ENCODE peak calls at places on chromosomes 2 and 18, in six cellular contexts. T is AG04450; I is tibial nerve; Y is activated CD4-positive, alpha-beta T cell treated with anti-CD3 and anti-CD28 coated beads, Interleukin-2, amount 50 U/mL, for 1 hour; W is stimulated activated CD4-positive, alpha-beta T cell treated with anti-CD3 and anti-CD28 coated beads, Interleukin-1b, Interleukin-23, amount 100 ng/mL, for 4 hours; S is iris pigment epithelial cell. O is an unnamed sample.

GRCh38 chr2:152606965-152607364 is 110.3 kb downstream of the PRPF40A start:
- DNase-seq in T (no peak), I (no peak), Y (no peak), W (no peak), S (no peak), O (no peak)

GRCh38 chr2:168992026-168992425 is 39.1 kb downstream of the ABCB11 start:
- DNase-seq in T (no peak), I (no peak), Y (no peak), W (no peak), S (peak), O (no peak)

GRCh38 chr2:10531874-10532273 is 83.7 kb upstream of the ODC1 start:
- DNase-seq in T (no peak), I (no peak), Y (no peak), W (no peak), S (no peak), O (peak)

GRCh38 chr2:226439337-226439736 is 360.3 kb downstream of the IRS1 start:
- DNase-seq in T (no peak), I (no peak), Y (no peak), W (no peak), S (peak), O (no peak)

GRCh38 chr2:224217962-224218347 is 178.9 kb upstream of the SERPINE2 start:
- DNase-seq in T (peak), I (no peak), Y (no peak), W (no peak), S (peak), O (no peak)

GRCh38 chr2:27857417-27858172 is 32.6 kb downstream of the RBKS start:
- DNase-seq in T (no peak), I (no peak), Y (no peak), W (no peak), S (peak), O (no peak)

GRCh38 chr2:145038041-145038525 is 518.2 kb upstream of the ZEB2 start:
- DNase-seq in T (no peak), I (no peak), Y (no peak), W (no peak), S (no peak), O (no peak)

GRCh38 chr2:166090900-166091299 is 36.9 kb downstream of the SCN1A start:
- DNase-seq in T (no peak), I (no peak), Y (no peak), W (no peak), S (peak), O (no peak)

GRCh38 chr2:11409184-11409959 is 56.6 kb downstream of the E2F6 start:
- DNase-seq in T (no peak), I (no peak), Y (no peak), W (no peak), S (no peak), O (no peak)

GRCh38 chr2:37862620-37863019 is 62.5 kb upstream of the RMDN2 start:
- DNase-seq in T (no peak), I (no peak), Y (no peak), W (no peak), S (no peak), O (no peak)

GRCh38 chr2:154804451-154804850 is 106.0 kb downstream of the KCNJ3 start:
- DNase-seq in T (no peak), I (no peak), Y (no peak), W (no peak), S (no peak), O (no peak)

GRCh38 chr2:191041418-191042161 is 27.6 kb upstream of the STAT1 start:
- DNase-seq in T (no peak), I (no peak), Y (no peak), W (no peak), S (peak), O (no peak)

GRCh38 chr2:43051316-43051715 is 175.1 kb downstream of the ZFP36L2 start:
- DNase-seq in T (no peak), I (no peak), Y (peak), W (peak), S (peak), O (no peak)

GRCh38 chr2:80053522-80054338 is 250.8 kb downstream of the LRRTM1 start:
- DNase-seq in T (no peak), I (no peak), Y (no peak), W (no peak), S (no peak), O (no peak)

GRCh38 chr2:239822146-239822945 is 202.8 kb downstream of the NDUFA10 start:
- DNase-seq in T (no peak), I (no peak), Y (no peak), W (no peak), S (no peak), O (no peak)

GRCh38 chr18:47750889-47751423 is 179.5 kb downstream of the SMAD2 start:
- DNase-seq in T (no peak), I (no peak), Y (no peak), W (no peak), S (no peak), O (no peak)

GRCh38 chr2:38497670-38498037 is 105.1 kb downstream of the HNRNPLL start:
- DNase-seq in T (no peak), I (no peak), Y (no peak), W (no peak), S (no peak), O (no peak)

GRCh38 chr2:173716458-173717052 is 248.6 kb downstream of the SP3 start:
- DNase-seq in T (no peak), I (no peak), Y (no peak), W (no peak), S (no peak), O (no peak)

GRCh38 chr2:26520065-26520464 is 42.1 kb upstream of the OTOF start:
- DNase-seq in T (no peak), I (no peak), Y (no peak), W (no peak), S (no peak), O (no peak)

GRCh38 chr2:72126186-72127100 is 21.2 kb downstream of the CYP26B1 start:
- DNase-seq in T (no peak), I (no peak), Y (no peak), W (no peak), S (no peak), O (no peak)

GRCh38 chr18:23982154-23983071 is 32.1 kb upstream of the TTC39C start:
- DNase-seq in T (peak), I (peak), Y (no peak), W (no peak), S (peak), O (peak)

GRCh38 chr2:150681120-150681796 is 193.8 kb upstream of the RND3 start:
- DNase-seq in T (peak), I (no peak), Y (no peak), W (no peak), S (peak), O (peak)

GRCh38 chr18:62982600-62983251 is 267.4 kb downstream of the PHLPP1 start:
- DNase-seq in T (peak), I (peak), Y (peak), W (peak), S (peak), O (peak)

GRCh38 chr2:121721926-121722325 is 14.7 kb downstream of the NIFK start:
- DNase-seq in T (peak), I (no peak), Y (no peak), W (no peak), S (peak), O (no peak)

GRCh38 chr2:70922591-70923234 is 13.0 kb upstream of the ATP6V1B1 start:
- DNase-seq in T (no peak), I (no peak), Y (no peak), W (no peak), S (no peak), O (peak)

GRCh38 chr2:97706708-97707345 is 6.5 kb upstream of the ZAP70 start:
- DNase-seq in T (no peak), I (no peak), Y (no peak), W (no peak), S (no peak), O (no peak)

GRCh38 chr2:237616373-237617304 is 10.7 kb upstream of the LRRFIP1 start:
- DNase-seq in T (peak), I (no peak), Y (no peak), W (no peak), S (peak), O (no peak)

GRCh38 chr18:51191139-51191717 is 6.3 kb downstream of the MEX3C start:
- DNase-seq in T (no peak), I (no peak), Y (peak), W (no peak), S (peak), O (no peak)

GRCh38 chr2:71477231-71477681 is 23.9 kb downstream of the DYSF start:
- DNase-seq in T (no peak), I (no peak), Y (no peak), W (no peak), S (no peak), O (no peak)

GRCh38 chr2:223692227-223692947 is 90.2 kb upstream of the SCG2 start:
- DNase-seq in T (no peak), I (no peak), Y (no peak), W (no peak), S (peak), O (peak)

GRCh38 chr2:67103161-67103560 is 294.0 kb upstream of the ETAA1 start:
- DNase-seq in T (no peak), I (no peak), Y (no peak), W (no peak), S (no peak), O (no peak)

GRCh38 chr2:184599054-184599874 is 935 bp downstream of the ZNF804A start:
- DNase-seq in T (no peak), I (no peak), Y (no peak), W (no peak), S (peak), O (peak)

GRCh38 chr2:8477511-8478132 is 204.2 kb upstream of the ID2 start:
- DNase-seq in T (no peak), I (no peak), Y (no peak), W (no peak), S (no peak), O (no peak)

O was measured in SJCRH30.